ENCODE peak calls at places on chromosomes 1 and 21, in five cellular contexts. X is breast epithelium, M is BJ, F is mucosa of descending colon, D is K562. K is an unnamed sample.

GRCh38 chr21:35226960-35227741 is 178.0 kb upstream of the RUNX1 start:
- DNase-seq in M (no peak), F (peak), X (no peak), D (no peak), K (no peak)

GRCh38 chr1:20262810-20263534 is 27.7 kb upstream of the VWA5B1 start:
- DNase-seq in D (no peak), F (no peak), M (no peak), X (no peak), K (no peak)

GRCh38 chr1:227897704-227898438 is 49.9 kb downstream of the WNT9A start:
- DNase-seq in F (no peak), D (no peak), X (peak), M (no peak), K (no peak)

GRCh38 chr1:180757657-180758056 is 125.8 kb downstream of the XPR1 start:
- DNase-seq in X (no peak), F (no peak), D (no peak), M (no peak), K (no peak)

GRCh38 chr21:33734326-33734725 is 92.0 kb downstream of the ITSN1 start:
- DNase-seq in M (no peak), F (no peak), X (no peak), D (no peak), K (no peak)

GRCh38 chr1:100683448-100684349 is 35.8 kb upstream of the VCAM1 start:
- DNase-seq in D (no peak), F (no peak), M (no peak), X (no peak), K (no peak)

GRCh38 chr1:52139817-52140540 is 1.9 kb upstream of the ZFYVE9 start:
- DNase-seq in M (no peak), D (no peak), F (no peak), X (no peak), K (no peak)

GRCh38 chr21:37225440-37225839 is 41.7 kb downstream of the VPS26C start:
- DNase-seq in M (no peak), D (no peak), F (no peak), X (no peak), K (no peak)

GRCh38 chr1:30908446-30908885 is at the start of gene SDC3:
- DNase-seq in F (no peak), D (peak), M (no peak), X (no peak), K (no peak)

GRCh38 chr1:226128487-226129075 is 58.0 kb downstream of the ACBD3 start:
- DNase-seq in M (peak), F (no peak), X (no peak), D (no peak), K (no peak)

GRCh38 chr1:46556822-46557221 is 5.4 kb upstream of the KNCN start:
- DNase-seq in F (no peak), X (no peak), D (no peak), M (peak), K (no peak)

GRCh38 chr21:45970674-45971486 is 10.7 kb upstream of the COL6A1 start:
- DNase-seq in M (no peak), F (peak), X (no peak), D (peak), K (no peak)

GRCh38 chr1:55885619-55886018 is 670.5 kb upstream of the USP24 start:
- DNase-seq in F (no peak), X (no peak), M (no peak), D (no peak), K (no peak)

GRCh38 chr1:36765785-36766300 is 268.5 kb downstream of the GRIK3 start:
- DNase-seq in M (no peak), F (no peak), X (no peak), D (no peak), K (no peak)

GRCh38 chr1:19398309-19398760 is 86.2 kb downstream of the SLC66A1 start:
- DNase-seq in F (peak), D (no peak), M (peak), X (no peak), K (no peak)

GRCh38 chr1:91944087-91944486 is 5.1 kb upstream of the BRDT start:
- DNase-seq in M (no peak), F (no peak), D (no peak), X (no peak), K (no peak)

GRCh38 chr1:161182214-161182613 is 4.9 kb upstream of the B4GALT3 start:
- DNase-seq in D (no peak), F (no peak), M (no peak), X (no peak), K (no peak)

GRCh38 chr1:203839081-203839480 is 22.3 kb upstream of the SNRPE start:
- DNase-seq in M (no peak), F (no peak), X (no peak), D (no peak), K (peak)

GRCh38 chr1:80384037-80384830 is 1377.7 kb upstream of the ADGRL4 start:
- DNase-seq in D (no peak), M (no peak), F (no peak), X (no peak), K (no peak)

GRCh38 chr1:242827538-242827937 is 303.0 kb upstream of the PLD5 start:
- DNase-seq in X (no peak), F (no peak), D (no peak), M (no peak), K (no peak)

GRCh38 chr1:112110031-112110430 is 120.6 kb upstream of the KCND3 start:
- DNase-seq in D (no peak), X (no peak), M (no peak), F (no peak), K (no peak)

GRCh38 chr1:2948001-2948750 is 73.1 kb upstream of the ACTRT2 start:
- DNase-seq in D (no peak), X (no peak), F (no peak), M (no peak), K (no peak)

GRCh38 chr21:40842197-40842552 is 4.8 kb downstream of the DSCAM start:
- DNase-seq in D (no peak), M (no peak), X (no peak), F (no peak), K (no peak)

GRCh38 chr21:40844935-40845334 is 2.0 kb downstream of the DSCAM start:
- DNase-seq in X (no peak), D (no peak), M (no peak), F (no peak), K (no peak)

GRCh38 chr21:40840441-40840840 is 6.5 kb downstream of the DSCAM start:
- DNase-seq in D (no peak), M (no peak), F (no peak), X (no peak), K (no peak)

GRCh38 chr21:40839551-40839950 is 7.4 kb downstream of the DSCAM start:
- DNase-seq in F (no peak), X (no peak), M (no peak), D (no peak), K (no peak)

DNA sequence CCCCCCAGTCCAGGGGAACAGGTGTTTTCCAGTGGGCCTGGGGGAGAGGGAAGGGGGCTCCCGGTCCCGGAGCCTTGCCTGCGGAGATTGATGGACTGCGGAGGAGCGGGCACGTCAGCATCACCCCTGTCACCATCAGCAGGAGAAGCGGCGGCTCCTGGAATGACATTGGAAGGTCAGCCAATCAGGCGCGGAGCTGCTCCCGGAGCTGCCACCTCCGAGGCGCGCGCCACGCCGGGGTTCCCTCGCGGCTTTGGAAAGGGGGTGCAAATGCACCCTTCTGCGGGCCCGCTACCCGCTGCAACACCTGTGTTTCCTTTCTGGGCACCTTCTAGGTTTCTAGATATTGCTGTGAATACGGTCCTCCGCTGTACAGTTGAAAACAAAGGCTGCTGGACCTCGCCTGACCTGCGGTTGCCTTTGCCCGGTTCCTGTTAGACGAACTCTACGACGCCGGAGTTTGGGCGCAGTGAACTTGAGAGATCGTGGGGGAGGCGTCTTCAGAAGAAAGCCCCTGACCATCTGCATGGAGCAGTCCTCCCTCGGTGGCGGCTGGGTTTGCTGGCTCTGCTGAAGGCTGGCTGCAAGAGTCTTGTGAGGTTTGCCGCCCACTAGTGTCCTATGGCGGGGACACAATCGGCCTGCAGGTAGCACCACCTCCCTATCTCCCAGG is 5.3 kb downstream of the DSCAM start:
- DNase-seq in D (no peak), M (no peak), X (peak), F (peak), K (peak)
- TF ChIP-seq CTCF in D (peak), M (peak), X (peak), F (no peak), K (peak)

GRCh38 chr1:148308832-148309458 is 156.9 kb upstream of the NBPF11 start:
- DNase-seq in D (no peak), M (no peak), X (no peak), F (no peak), K (no peak)
- H3K4me3 ChIP-seq in D (no peak), M (no peak), X (no peak), F (no peak), K (no peak)

GRCh38 chr1:206723500-206724472 is 39.1 kb downstream of the MAPKAPK2 start:
- DNase-seq in X (peak), D (no peak), M (peak), F (no peak), K (no peak)
- TF ChIP-seq CTCF in X (peak), D (no peak), M (no peak), F (no peak), K (no peak)

GRCh38 chr1:26318338-26319064 is 743 bp downstream of the CD52 start:
- DNase-seq in X (no peak), M (no peak), F (peak), D (no peak), K (no peak)
- H3K4me3 ChIP-seq in X (peak), M (no peak), F (no peak), D (peak), K (no peak)

DNA sequence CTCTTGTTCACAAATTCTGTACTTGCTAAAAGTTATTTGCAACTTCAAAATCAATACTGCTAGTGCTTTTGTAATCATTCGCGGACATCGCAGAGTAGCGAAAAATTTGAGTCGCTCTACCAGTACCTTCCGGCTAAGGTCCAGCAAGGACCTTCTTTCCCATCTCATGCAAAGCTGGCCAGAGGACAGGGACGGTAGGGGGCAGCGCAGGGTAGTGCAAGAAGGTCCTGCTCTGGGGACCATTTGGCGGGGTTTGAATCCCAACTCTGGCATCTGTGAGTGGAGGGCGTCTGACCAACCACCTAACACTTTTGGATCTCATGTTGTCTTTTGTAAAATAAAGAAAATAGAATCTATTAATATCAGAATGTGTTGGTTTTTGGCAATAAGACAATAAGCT is 258.3 kb downstream of the SPATA17 start:
- DNase-seq in M (no peak), D (no peak), X (no peak), F (peak), K (no peak)
- TF ChIP-seq CTCF in M (no peak), D (peak), X (no peak), F (no peak), K (peak)

GRCh38 chr1:156640842-156641706 is 843 bp upstream of the BCAN start:
- DNase-seq in F (no peak), D (no peak), M (no peak), X (no peak), K (no peak)
- H3K4me3 ChIP-seq in F (no peak), D (no peak), M (no peak), X (peak), K (no peak)

DNA sequence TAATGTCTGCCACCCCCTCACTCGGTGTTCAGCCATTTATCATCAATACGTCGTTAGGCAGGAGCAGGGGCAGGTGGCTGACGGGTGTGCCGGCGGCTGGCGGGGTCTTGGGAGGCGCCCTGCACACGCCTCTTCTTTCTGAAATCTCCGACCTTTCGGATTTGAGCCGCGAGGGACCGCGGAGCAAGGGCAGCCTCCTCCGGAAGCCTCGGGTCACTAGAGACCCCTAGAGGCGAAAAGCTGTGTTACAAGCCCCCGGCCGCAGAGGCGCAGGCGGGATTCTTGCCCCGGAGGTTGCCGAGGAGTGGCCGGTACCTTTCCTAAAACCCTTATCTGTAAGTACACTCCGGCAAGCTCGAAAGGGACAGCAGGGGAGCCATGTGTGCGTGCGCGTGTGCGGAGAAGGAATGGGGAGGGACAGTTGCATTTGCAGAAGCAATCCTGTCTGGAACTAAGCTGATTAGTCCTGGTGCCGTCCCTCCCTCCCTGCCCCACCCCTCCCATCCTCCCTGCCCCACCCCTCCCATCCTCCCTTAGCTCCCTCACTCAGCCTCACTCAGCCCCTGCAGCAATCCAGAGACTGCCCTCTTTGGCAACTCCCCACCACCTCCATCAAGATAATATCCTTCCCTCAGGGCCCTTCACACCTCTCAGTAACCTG is 11.0 kb downstream of the BRINP2 start:
- DNase-seq in X (peak), M (no peak), F (peak), D (peak), K (no peak)
- TF ChIP-seq CTCF in X (peak), M (peak), F (peak), D (peak), K (peak)

GRCh38 chr21:43645414-43645891 is 13.8 kb downstream of the HSF2BP start:
- DNase-seq in D (peak), M (no peak), F (peak), X (peak), K (no peak)

GRCh38 chr21:43645987-43646386 is 13.3 kb downstream of the HSF2BP start:
- DNase-seq in F (no peak), X (no peak), M (no peak), D (no peak), K (no peak)

GRCh38 chr21:43646550-43647260 is 12.6 kb downstream of the HSF2BP start:
- DNase-seq in D (peak), X (peak), M (no peak), F (peak), K (peak)

GRCh38 chr21:43643193-43643592 is 16.1 kb downstream of the HSF2BP start:
- DNase-seq in F (no peak), M (no peak), X (no peak), D (no peak), K (no peak)

GRCh38 chr21:43644609-43645008 is 14.7 kb downstream of the HSF2BP start:
- DNase-seq in M (no peak), F (no peak), D (no peak), X (no peak), K (no peak)
- H3K4me3 ChIP-seq in M (no peak), F (no peak), D (no peak), X (no peak), K (no peak)

DNA sequence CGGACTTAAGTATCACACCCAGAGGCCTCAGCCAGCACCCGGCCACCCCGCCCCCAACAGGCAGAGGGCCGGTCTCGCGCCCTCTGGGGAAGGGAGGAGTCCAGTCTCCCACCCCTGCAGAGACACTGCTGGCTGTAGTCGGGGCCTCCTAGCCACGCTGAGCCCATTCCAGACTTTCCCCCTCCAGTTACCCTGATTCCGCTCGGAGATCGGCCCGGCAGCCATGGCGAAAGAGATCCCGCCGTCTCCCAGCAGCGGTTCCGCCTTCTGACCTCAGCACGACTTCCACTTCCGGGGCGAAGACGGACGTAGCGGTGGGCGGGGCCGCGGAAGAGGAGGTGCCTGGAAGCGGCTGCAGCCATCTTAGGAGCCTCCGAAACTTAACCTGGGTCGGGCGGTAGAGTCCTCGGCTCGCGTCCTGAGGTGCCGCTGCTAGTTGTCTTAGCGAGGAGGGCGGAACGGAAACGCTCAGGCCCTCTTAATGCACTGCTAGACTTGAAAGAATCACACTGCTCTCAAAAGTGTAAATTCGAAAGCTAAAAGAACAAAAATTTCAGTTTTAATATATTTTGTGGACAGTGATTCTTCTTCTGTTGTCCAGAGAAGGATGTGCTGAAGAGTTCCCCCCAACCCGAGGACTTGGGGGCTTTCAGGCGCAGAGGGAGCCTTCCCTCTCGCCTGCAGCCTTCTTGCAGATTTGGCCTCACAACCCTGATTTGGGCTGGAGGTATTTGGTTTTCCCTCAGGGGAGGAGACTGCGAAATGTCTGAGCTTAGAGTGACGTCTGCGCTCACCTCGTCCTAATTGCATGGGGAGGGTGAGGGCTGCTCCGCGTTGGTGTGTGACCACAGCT is at the start of gene SF3B4:
- DNase-seq in M (peak), F (peak), X (peak), D (peak), K (peak)
- TF ChIP-seq CTCF in M (no peak), F (no peak), X (no peak), D (no peak), K (no peak)